ENCODE peak calls at places on chromosome 10, in seven cellular contexts. One of them, this sample, is unnamed.

GRCh38 chr10:128102480-128103228 is 23.6 kb downstream of the MKI67 start:
- ATAC-seq in A549: peak; percentile 18
- ATAC-seq in naive thymus-derived CD8-positive, alpha-beta T cell: no peak
- ATAC-seq in activated CD4-positive, alpha-beta T cell treated with anti-CD3 and anti-CD28 coated beads for 36 hours: no peak
- ATAC-seq in right cardiac atrium: peak; percentile 48
- ATAC-seq in activated CD8-positive, alpha-beta memory T cell treated with anti-CD3 and anti-CD28 coated beads, Interleukin-2, amount 10 ng/mL, durations not matched to agents 7 days and 5 days: no peak
- ATAC-seq in activated naive CD8-positive, alpha-beta T cell treated with anti-CD3 and anti-CD28 coated beads, Interleukin-2, amount 10 ng/mL, durations not matched to agents 7 days and 5 days: no peak
- ATAC-seq in this sample: no peak

GRCh38 chr10:11720260-11720741 is 21.9 kb upstream of the ECHDC3 start:
- ATAC-seq in right cardiac atrium: no peak
- ATAC-seq in naive thymus-derived CD8-positive, alpha-beta T cell: no peak
- ATAC-seq in activated CD8-positive, alpha-beta memory T cell treated with anti-CD3 and anti-CD28 coated beads, Interleukin-2, amount 10 ng/mL, durations not matched to agents 7 days and 5 days: no peak
- ATAC-seq in activated CD4-positive, alpha-beta T cell treated with anti-CD3 and anti-CD28 coated beads for 36 hours: no peak
- ATAC-seq in activated naive CD8-positive, alpha-beta T cell treated with anti-CD3 and anti-CD28 coated beads, Interleukin-2, amount 10 ng/mL, durations not matched to agents 7 days and 5 days: no peak
- ATAC-seq in A549: no peak
- ATAC-seq in this sample: peak; percentile 39

GRCh38 chr10:70738425-70739121 is 46.6 kb downstream of the TBATA start:
- ATAC-seq in activated naive CD8-positive, alpha-beta T cell treated with anti-CD3 and anti-CD28 coated beads, Interleukin-2, amount 10 ng/mL, durations not matched to agents 7 days and 5 days: no peak
- ATAC-seq in A549: peak; percentile 83
- ATAC-seq in naive thymus-derived CD8-positive, alpha-beta T cell: no peak
- ATAC-seq in right cardiac atrium: no peak
- ATAC-seq in activated CD4-positive, alpha-beta T cell treated with anti-CD3 and anti-CD28 coated beads for 36 hours: peak; percentile 55
- ATAC-seq in activated CD8-positive, alpha-beta memory T cell treated with anti-CD3 and anti-CD28 coated beads, Interleukin-2, amount 10 ng/mL, durations not matched to agents 7 days and 5 days: no peak
- ATAC-seq in this sample: no peak

GRCh38 chr10:24552346-24553016 is 171.2 kb downstream of the ARHGAP21 start:
- ATAC-seq in naive thymus-derived CD8-positive, alpha-beta T cell: no peak
- ATAC-seq in activated CD4-positive, alpha-beta T cell treated with anti-CD3 and anti-CD28 coated beads for 36 hours: peak; percentile 72
- ATAC-seq in activated CD8-positive, alpha-beta memory T cell treated with anti-CD3 and anti-CD28 coated beads, Interleukin-2, amount 10 ng/mL, durations not matched to agents 7 days and 5 days: peak; percentile 39
- ATAC-seq in activated naive CD8-positive, alpha-beta T cell treated with anti-CD3 and anti-CD28 coated beads, Interleukin-2, amount 10 ng/mL, durations not matched to agents 7 days and 5 days: no peak
- ATAC-seq in right cardiac atrium: peak; percentile 53
- ATAC-seq in A549: peak; percentile 87
- ATAC-seq in this sample: no peak

GRCh38 chr10:92699518-92700272 is 9.9 kb downstream of the HHEX start:
- ATAC-seq in naive thymus-derived CD8-positive, alpha-beta T cell: peak; percentile 62
- ATAC-seq in activated CD4-positive, alpha-beta T cell treated with anti-CD3 and anti-CD28 coated beads for 36 hours: peak; percentile 74
- ATAC-seq in A549: peak; percentile 61
- ATAC-seq in activated naive CD8-positive, alpha-beta T cell treated with anti-CD3 and anti-CD28 coated beads, Interleukin-2, amount 10 ng/mL, durations not matched to agents 7 days and 5 days: peak; percentile 80
- ATAC-seq in activated CD8-positive, alpha-beta memory T cell treated with anti-CD3 and anti-CD28 coated beads, Interleukin-2, amount 10 ng/mL, durations not matched to agents 7 days and 5 days: peak; percentile 60
- ATAC-seq in right cardiac atrium: peak; percentile 72
- ATAC-seq in this sample: peak; percentile 63

GRCh38 chr10:6008497-6009142 is 31.3 kb upstream of the IL15RA start:
- ATAC-seq in right cardiac atrium: peak; percentile 17
- ATAC-seq in activated CD4-positive, alpha-beta T cell treated with anti-CD3 and anti-CD28 coated beads for 36 hours: no peak
- ATAC-seq in A549: no peak
- ATAC-seq in activated naive CD8-positive, alpha-beta T cell treated with anti-CD3 and anti-CD28 coated beads, Interleukin-2, amount 10 ng/mL, durations not matched to agents 7 days and 5 days: no peak
- ATAC-seq in naive thymus-derived CD8-positive, alpha-beta T cell: no peak
- ATAC-seq in activated CD8-positive, alpha-beta memory T cell treated with anti-CD3 and anti-CD28 coated beads, Interleukin-2, amount 10 ng/mL, durations not matched to agents 7 days and 5 days: no peak
- ATAC-seq in this sample: no peak

GRCh38 chr10:2948127-2948854 is 119.1 kb upstream of the PFKP start:
- ATAC-seq in A549: no peak
- ATAC-seq in right cardiac atrium: no peak
- ATAC-seq in activated CD8-positive, alpha-beta memory T cell treated with anti-CD3 and anti-CD28 coated beads, Interleukin-2, amount 10 ng/mL, durations not matched to agents 7 days and 5 days: peak; percentile 46
- ATAC-seq in naive thymus-derived CD8-positive, alpha-beta T cell: no peak
- ATAC-seq in activated naive CD8-positive, alpha-beta T cell treated with anti-CD3 and anti-CD28 coated beads, Interleukin-2, amount 10 ng/mL, durations not matched to agents 7 days and 5 days: no peak
- ATAC-seq in activated CD4-positive, alpha-beta T cell treated with anti-CD3 and anti-CD28 coated beads for 36 hours: peak; percentile 46
- ATAC-seq in this sample: peak; percentile 43

GRCh38 chr10:89086801-89087513 is 96.4 kb downstream of the FAS start:
- ATAC-seq in activated naive CD8-positive, alpha-beta T cell treated with anti-CD3 and anti-CD28 coated beads, Interleukin-2, amount 10 ng/mL, durations not matched to agents 7 days and 5 days: no peak
- ATAC-seq in naive thymus-derived CD8-positive, alpha-beta T cell: no peak
- ATAC-seq in activated CD8-positive, alpha-beta memory T cell treated with anti-CD3 and anti-CD28 coated beads, Interleukin-2, amount 10 ng/mL, durations not matched to agents 7 days and 5 days: no peak
- ATAC-seq in activated CD4-positive, alpha-beta T cell treated with anti-CD3 and anti-CD28 coated beads for 36 hours: peak; percentile 55
- ATAC-seq in A549: no peak
- ATAC-seq in right cardiac atrium: peak; percentile 88
- ATAC-seq in this sample: peak; percentile 31

GRCh38 chr10:5434017-5434753 is 21.8 kb downstream of the NET1 start:
- ATAC-seq in right cardiac atrium: peak; percentile 26
- ATAC-seq in activated CD8-positive, alpha-beta memory T cell treated with anti-CD3 and anti-CD28 coated beads, Interleukin-2, amount 10 ng/mL, durations not matched to agents 7 days and 5 days: peak; percentile 63
- ATAC-seq in activated CD4-positive, alpha-beta T cell treated with anti-CD3 and anti-CD28 coated beads for 36 hours: peak; percentile 57
- ATAC-seq in activated naive CD8-positive, alpha-beta T cell treated with anti-CD3 and anti-CD28 coated beads, Interleukin-2, amount 10 ng/mL, durations not matched to agents 7 days and 5 days: peak; percentile 58
- ATAC-seq in A549: peak; percentile 94
- ATAC-seq in naive thymus-derived CD8-positive, alpha-beta T cell: peak; percentile 57
- ATAC-seq in this sample: peak; percentile 72

GRCh38 chr10:119394657-119395286 is 147.7 kb downstream of the RGS10 start:
- ATAC-seq in A549: no peak
- ATAC-seq in activated CD4-positive, alpha-beta T cell treated with anti-CD3 and anti-CD28 coated beads for 36 hours: no peak
- ATAC-seq in right cardiac atrium: no peak
- ATAC-seq in activated naive CD8-positive, alpha-beta T cell treated with anti-CD3 and anti-CD28 coated beads, Interleukin-2, amount 10 ng/mL, durations not matched to agents 7 days and 5 days: no peak
- ATAC-seq in activated CD8-positive, alpha-beta memory T cell treated with anti-CD3 and anti-CD28 coated beads, Interleukin-2, amount 10 ng/mL, durations not matched to agents 7 days and 5 days: no peak
- ATAC-seq in naive thymus-derived CD8-positive, alpha-beta T cell: no peak
- ATAC-seq in this sample: no peak

GRCh38 chr10:82653244-82653933 is 778.4 kb downstream of the NRG3 start:
- ATAC-seq in naive thymus-derived CD8-positive, alpha-beta T cell: no peak
- ATAC-seq in activated naive CD8-positive, alpha-beta T cell treated with anti-CD3 and anti-CD28 coated beads, Interleukin-2, amount 10 ng/mL, durations not matched to agents 7 days and 5 days: no peak
- ATAC-seq in activated CD4-positive, alpha-beta T cell treated with anti-CD3 and anti-CD28 coated beads for 36 hours: no peak
- ATAC-seq in A549: no peak
- ATAC-seq in activated CD8-positive, alpha-beta memory T cell treated with anti-CD3 and anti-CD28 coated beads, Interleukin-2, amount 10 ng/mL, durations not matched to agents 7 days and 5 days: no peak
- ATAC-seq in right cardiac atrium: no peak
- ATAC-seq in this sample: no peak

GRCh38 chr10:126253613-126254002 is 134.7 kb downstream of the ADAM12 start:
- ATAC-seq in right cardiac atrium: no peak
- ATAC-seq in A549: peak; percentile 58
- ATAC-seq in activated CD8-positive, alpha-beta memory T cell treated with anti-CD3 and anti-CD28 coated beads, Interleukin-2, amount 10 ng/mL, durations not matched to agents 7 days and 5 days: no peak
- ATAC-seq in naive thymus-derived CD8-positive, alpha-beta T cell: no peak
- ATAC-seq in activated naive CD8-positive, alpha-beta T cell treated with anti-CD3 and anti-CD28 coated beads, Interleukin-2, amount 10 ng/mL, durations not matched to agents 7 days and 5 days: no peak
- ATAC-seq in activated CD4-positive, alpha-beta T cell treated with anti-CD3 and anti-CD28 coated beads for 36 hours: no peak
- ATAC-seq in this sample: no peak

GRCh38 chr10:118571123-118571522 is 24.3 kb downstream of the PRLHR start:
- ATAC-seq in A549: no peak
- ATAC-seq in activated CD8-positive, alpha-beta memory T cell treated with anti-CD3 and anti-CD28 coated beads, Interleukin-2, amount 10 ng/mL, durations not matched to agents 7 days and 5 days: no peak
- ATAC-seq in activated CD4-positive, alpha-beta T cell treated with anti-CD3 and anti-CD28 coated beads for 36 hours: no peak
- ATAC-seq in naive thymus-derived CD8-positive, alpha-beta T cell: no peak
- ATAC-seq in right cardiac atrium: peak; percentile 83
- ATAC-seq in activated naive CD8-positive, alpha-beta T cell treated with anti-CD3 and anti-CD28 coated beads, Interleukin-2, amount 10 ng/mL, durations not matched to agents 7 days and 5 days: no peak
- ATAC-seq in this sample: no peak

GRCh38 chr10:14063531-14064317 is 267.0 kb downstream of the FRMD4A start:
- ATAC-seq in activated naive CD8-positive, alpha-beta T cell treated with anti-CD3 and anti-CD28 coated beads, Interleukin-2, amount 10 ng/mL, durations not matched to agents 7 days and 5 days: no peak
- ATAC-seq in activated CD8-positive, alpha-beta memory T cell treated with anti-CD3 and anti-CD28 coated beads, Interleukin-2, amount 10 ng/mL, durations not matched to agents 7 days and 5 days: no peak
- ATAC-seq in naive thymus-derived CD8-positive, alpha-beta T cell: no peak
- ATAC-seq in right cardiac atrium: peak; percentile 87
- ATAC-seq in A549: no peak
- ATAC-seq in activated CD4-positive, alpha-beta T cell treated with anti-CD3 and anti-CD28 coated beads for 36 hours: no peak
- ATAC-seq in this sample: no peak

GRCh38 chr10:46530249-46531186 is 25.9 kb downstream of the GPRIN2 start:
- ATAC-seq in A549: peak; percentile 70
- ATAC-seq in activated naive CD8-positive, alpha-beta T cell treated with anti-CD3 and anti-CD28 coated beads, Interleukin-2, amount 10 ng/mL, durations not matched to agents 7 days and 5 days: no peak
- ATAC-seq in right cardiac atrium: no peak
- ATAC-seq in activated CD8-positive, alpha-beta memory T cell treated with anti-CD3 and anti-CD28 coated beads, Interleukin-2, amount 10 ng/mL, durations not matched to agents 7 days and 5 days: no peak
- ATAC-seq in activated CD4-positive, alpha-beta T cell treated with anti-CD3 and anti-CD28 coated beads for 36 hours: no peak
- ATAC-seq in naive thymus-derived CD8-positive, alpha-beta T cell: no peak
- ATAC-seq in this sample: no peak

GRCh38 chr10:62433181-62433692 is 59.1 kb downstream of the ZNF365 start:
- ATAC-seq in naive thymus-derived CD8-positive, alpha-beta T cell: no peak
- ATAC-seq in A549: peak; percentile 88
- ATAC-seq in activated CD4-positive, alpha-beta T cell treated with anti-CD3 and anti-CD28 coated beads for 36 hours: peak; percentile 92
- ATAC-seq in activated CD8-positive, alpha-beta memory T cell treated with anti-CD3 and anti-CD28 coated beads, Interleukin-2, amount 10 ng/mL, durations not matched to agents 7 days and 5 days: peak; percentile 83
- ATAC-seq in activated naive CD8-positive, alpha-beta T cell treated with anti-CD3 and anti-CD28 coated beads, Interleukin-2, amount 10 ng/mL, durations not matched to agents 7 days and 5 days: no peak
- ATAC-seq in right cardiac atrium: no peak
- ATAC-seq in this sample: peak; percentile 96

GRCh38 chr10:44382131-44382858 is 2.6 kb downstream of the CXCL12 start:
- ATAC-seq in right cardiac atrium: no peak
- ATAC-seq in activated CD8-positive, alpha-beta memory T cell treated with anti-CD3 and anti-CD28 coated beads, Interleukin-2, amount 10 ng/mL, durations not matched to agents 7 days and 5 days: no peak
- ATAC-seq in naive thymus-derived CD8-positive, alpha-beta T cell: no peak
- ATAC-seq in activated CD4-positive, alpha-beta T cell treated with anti-CD3 and anti-CD28 coated beads for 36 hours: no peak
- ATAC-seq in A549: no peak
- ATAC-seq in activated naive CD8-positive, alpha-beta T cell treated with anti-CD3 and anti-CD28 coated beads, Interleukin-2, amount 10 ng/mL, durations not matched to agents 7 days and 5 days: no peak
- ATAC-seq in this sample: no peak

This sample was measured in activated T-helper 17 cell treated with anti-CD3 and anti-CD28 coated beads, Interleukin-2, amount 50 U/mL, for 72 hours.